ENCODE peak calls at places on chromosomes 1 and 21, in four cellular contexts. K is GM12865, U is GM06990, O is glutamatergic neuron. L is an unnamed sample.

GRCh38 chr21:37244506-37245083 is 22.5 kb downstream of the VPS26C start:
- DNase-seq in K (no peak), U (no peak), O (no peak), L (no peak)

GRCh38 chr21:31557956-31558838 is 101.3 kb upstream of the SOD1 start:
- DNase-seq in K (no peak), U (peak), O (peak), L (peak)

GRCh38 chr1:110262296-110262695 is 52.2 kb downstream of the KCNC4 start:
- DNase-seq in K (peak), U (no peak), O (no peak), L (no peak)

GRCh38 chr1:194476872-194477271 is 1290.5 kb upstream of the B3GALT2 start:
- DNase-seq in K (no peak), U (no peak), O (no peak), L (no peak)

GRCh38 chr1:231817813-231818212 is 191.2 kb downstream of the DISC1 start:
- DNase-seq in K (no peak), U (no peak), O (no peak), L (no peak)

GRCh38 chr1:165376041-165376810 is 19.7 kb upstream of the LMX1A start:
- DNase-seq in K (no peak), U (no peak), O (peak), L (peak)

GRCh38 chr1:198932351-198932991 is 293.6 kb downstream of the PTPRC start:
- DNase-seq in K (no peak), U (no peak), O (no peak), L (no peak)

GRCh38 chr1:167776151-167776550 is 54.4 kb downstream of the MPZL1 start:
- DNase-seq in K (no peak), U (no peak), O (no peak), L (no peak)

GRCh38 chr1:233326319-233326994 is 1.1 kb upstream of the MAP3K21 start:
- DNase-seq in K (no peak), U (no peak), O (no peak), L (no peak)

GRCh38 chr1:87428351-87428750 is 99.7 kb downstream of the LMO4 start:
- DNase-seq in K (no peak), U (no peak), O (no peak), L (no peak)

GRCh38 chr1:119159963-119160362 is 19.5 kb upstream of the WARS2 start:
- DNase-seq in K (no peak), U (no peak), O (no peak), L (no peak)

GRCh38 chr1:185776521-185776920 is 42.3 kb downstream of the HMCN1 start:
- DNase-seq in K (no peak), U (no peak), O (no peak), L (no peak)

GRCh38 chr1:12184008-12184681 is 17.4 kb downstream of the TNFRSF1B start:
- DNase-seq in K (no peak), U (no peak), O (no peak), L (peak)

GRCh38 chr1:30083800-30084464 is 639.5 kb downstream of the MATN1 start:
- DNase-seq in K (no peak), U (no peak), O (no peak), L (no peak)

DNA sequence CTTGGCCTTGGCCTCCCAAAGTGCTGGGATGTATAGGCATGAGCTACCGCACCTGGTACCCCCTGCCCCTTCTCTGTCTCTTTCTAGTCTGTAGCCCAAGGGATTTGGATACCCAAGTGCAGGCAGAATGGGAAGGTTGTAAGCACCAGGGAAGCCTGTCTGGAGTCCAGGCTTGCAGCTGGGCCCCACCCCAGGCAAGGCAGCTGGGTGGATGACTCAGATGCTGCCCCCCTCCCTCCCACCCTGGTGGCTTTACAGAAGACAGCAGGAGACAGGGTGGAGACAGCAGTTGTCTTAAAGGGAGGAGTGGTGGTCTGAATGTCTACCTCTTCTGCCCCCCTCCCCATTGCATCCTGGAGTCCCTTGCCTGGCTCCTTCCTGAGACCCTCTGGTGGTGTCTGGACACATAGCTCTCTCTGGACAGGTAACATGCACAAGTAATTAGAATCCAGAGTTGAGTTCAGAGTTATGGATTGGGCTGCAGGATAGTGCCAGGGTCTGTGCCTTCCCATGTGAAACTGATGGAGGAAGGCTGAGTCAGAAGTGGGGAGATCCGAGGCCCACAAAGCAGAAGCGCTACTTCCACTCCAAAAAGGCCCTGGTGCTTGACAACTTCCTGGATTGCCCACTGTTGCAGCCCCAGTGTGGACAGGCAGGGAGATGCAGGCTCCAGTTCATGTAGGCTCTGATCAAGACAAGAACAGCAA is 5.1 kb downstream of the LMNA start:
- DNase-seq in K (peak), U (peak), O (no peak), L (no peak)
- TF ChIP-seq CTCF in K (no peak), U (no peak), O (no peak), L (no peak)

GRCh38 chr1:70405780-70406416 is 5.2 kb upstream of the CTH start:
- DNase-seq in K (no peak), U (no peak), O (no peak), L (no peak)

GRCh38 chr1:70415882-70416281 is 4.8 kb downstream of the CTH start:
- DNase-seq in K (peak), U (peak), O (no peak), L (no peak)

GRCh38 chr1:70409136-70409535 is 1.9 kb upstream of the CTH start:
- DNase-seq in K (no peak), U (no peak), O (no peak), L (no peak)

GRCh38 chr1:70411360-70411844 is 334 bp downstream of the CTH start:
- DNase-seq in K (no peak), U (no peak), O (no peak), L (no peak)

DNA sequence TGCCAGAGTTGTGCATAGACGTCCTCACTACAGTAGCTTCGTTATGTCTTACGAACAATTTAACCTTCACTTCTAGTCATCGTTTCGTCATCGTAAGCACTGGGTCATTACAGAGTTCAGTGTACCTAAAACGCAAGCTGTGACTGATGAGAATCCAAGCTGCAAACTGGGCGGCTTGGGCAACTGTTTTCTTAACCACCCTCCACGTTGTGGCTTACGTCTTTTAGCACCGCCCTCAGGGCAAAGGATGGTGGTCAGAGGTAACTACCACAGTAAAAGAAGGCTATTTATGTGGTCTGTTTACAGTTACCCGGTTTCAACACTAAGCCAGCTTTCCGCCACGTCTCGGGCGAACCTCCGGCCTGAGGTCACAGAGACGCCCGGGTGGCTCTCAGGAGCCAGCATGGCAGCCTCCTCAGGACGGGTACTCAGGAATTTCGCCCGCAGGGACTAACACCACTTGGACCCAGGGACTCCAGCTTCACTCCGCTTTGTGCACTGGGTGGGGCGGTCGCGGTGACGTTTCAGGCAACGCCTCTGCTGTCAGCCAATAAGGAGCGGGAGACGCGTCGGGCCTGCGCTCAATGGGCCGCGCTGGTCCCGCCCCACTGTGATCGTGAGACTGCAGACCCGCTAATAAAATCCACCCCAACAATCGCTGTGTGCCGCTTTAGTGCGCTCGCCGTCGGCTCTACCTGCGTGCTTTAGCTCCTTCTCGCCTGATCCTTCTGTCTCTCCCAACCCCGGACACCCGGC is at the start of gene CTH:
- DNase-seq in K (peak), U (peak), O (peak), L (peak)
- TF ChIP-seq CTCF in K (no peak), U (no peak), O (no peak), L (no peak)

GRCh38 chr1:100671604-100672003 is 47.9 kb upstream of the VCAM1 start:
- DNase-seq in K (no peak), U (no peak), O (no peak), L (no peak)
- TF ChIP-seq CTCF in K (no peak), U (no peak), O (no peak), L (no peak)

GRCh38 chr1:159827549-159827948 is 876 bp downstream of the SLAMF8 start:
- DNase-seq in K (peak), U (no peak), O (no peak), L (no peak)

GRCh38 chr1:159828176-159828575 is 1.5 kb downstream of the SLAMF8 start:
- DNase-seq in K (no peak), U (no peak), O (no peak), L (no peak)

GRCh38 chr1:159830737-159831136 is 4.1 kb downstream of the SLAMF8 start:
- DNase-seq in K (no peak), U (no peak), O (no peak), L (no peak)

GRCh38 chr1:159829822-159830455 is 3.3 kb downstream of the SLAMF8 start:
- DNase-seq in K (no peak), U (no peak), O (no peak), L (no peak)

DNA sequence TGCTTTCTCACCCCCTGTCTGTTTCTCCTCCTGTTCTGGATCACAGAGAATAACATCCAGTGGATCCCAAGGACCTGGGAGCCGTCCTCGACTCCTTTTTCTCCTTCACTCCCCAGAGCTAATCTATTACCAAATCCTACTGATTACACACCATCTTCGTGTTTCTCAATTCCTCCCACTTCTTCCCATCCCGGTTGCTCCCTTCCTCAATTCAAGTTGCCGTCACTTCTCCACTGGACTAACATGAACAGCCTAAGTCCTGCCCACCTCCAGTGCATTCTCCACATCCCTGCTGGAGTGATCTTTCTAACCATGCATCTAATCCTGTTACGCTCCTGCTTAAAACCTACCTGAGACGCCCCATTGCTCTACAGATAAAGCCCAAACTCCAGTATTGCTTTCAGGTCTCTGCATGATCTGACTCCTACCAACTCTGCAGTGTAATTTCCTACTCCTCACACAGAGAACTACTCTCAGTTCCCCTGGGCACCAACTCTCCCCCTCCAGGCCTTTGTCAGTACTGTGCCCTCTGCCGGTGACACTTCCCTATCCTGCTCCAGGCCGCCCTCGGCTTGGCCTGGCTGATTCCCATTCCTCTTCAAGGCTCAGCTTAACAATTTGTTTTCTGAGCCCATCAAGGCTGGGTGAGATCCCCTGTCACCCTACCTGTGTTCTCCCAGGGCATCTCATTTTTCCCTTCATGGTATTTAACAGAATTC is 2.4 kb downstream of the SLAMF8 start:
- DNase-seq in K (peak), U (no peak), O (peak), L (peak)
- TF ChIP-seq CTCF in K (peak), U (peak), O (peak), L (peak)

GRCh38 chr1:43350976-43351375 is 7.8 kb upstream of the CDC20 start:
- DNase-seq in K (no peak), U (no peak), O (no peak), L (no peak)

GRCh38 chr1:43349594-43350306 is 9.0 kb upstream of the CDC20 start:
- DNase-seq in K (peak), U (no peak), O (no peak), L (no peak)

GRCh38 chr1:43346636-43347035 is 9.0 kb downstream of the MPL start:
- DNase-seq in K (no peak), U (no peak), O (no peak), L (no peak)

GRCh38 chr1:43348343-43348808 is 10.4 kb upstream of the CDC20 start:
- DNase-seq in K (no peak), U (no peak), O (no peak), L (no peak)

GRCh38 chr1:43348809-43349593 is 9.8 kb upstream of the CDC20 start:
- DNase-seq in K (peak), U (no peak), O (peak), L (peak)
- TF ChIP-seq CTCF in K (no peak), U (no peak), O (peak), L (no peak)

GRCh38 chr21:39388038-39388810 is 39.3 kb upstream of the HMGN1 start:
- DNase-seq in K (peak), U (peak), O (peak), L (peak)

GRCh38 chr21:39386899-39387298 is 38.0 kb upstream of the HMGN1 start:
- DNase-seq in K (no peak), U (no peak), O (no peak), L (no peak)

GRCh38 chr21:39390212-39390765 is 41.4 kb upstream of the HMGN1 start:
- DNase-seq in K (no peak), U (no peak), O (peak), L (no peak)

GRCh38 chr21:39387461-39388037 is 38.7 kb upstream of the HMGN1 start:
- DNase-seq in K (peak), U (peak), O (peak), L (peak)

DNA sequence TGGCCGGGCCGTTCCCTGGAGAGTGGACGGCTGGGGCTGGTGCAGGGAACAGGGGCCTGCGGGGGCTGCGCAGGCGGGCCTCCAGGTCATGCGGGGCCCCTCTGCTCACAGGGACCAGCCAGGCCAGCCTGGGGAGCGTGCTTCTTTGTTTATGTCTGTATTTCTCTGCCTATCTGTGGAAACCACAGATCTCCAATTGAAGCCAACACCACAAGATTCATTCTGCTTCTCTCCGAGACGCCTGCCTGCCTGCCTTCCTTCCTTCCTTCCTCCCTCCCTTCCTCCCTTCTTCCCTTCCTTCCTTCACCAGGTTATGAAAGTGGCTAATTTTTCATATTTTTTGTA is 39.9 kb upstream of the HMGN1 start:
- DNase-seq in K (no peak), U (no peak), O (no peak), L (no peak)
- TF ChIP-seq CTCF in K (no peak), U (no peak), O (no peak), L (no peak)

GRCh38 chr1:44237721-44238457 is 24.6 kb downstream of the DMAP1 start:
- DNase-seq in K (peak), U (peak), O (peak), L (peak)
- TF ChIP-seq CTCF in K (peak), U (peak), O (peak), L (peak)

DNA sequence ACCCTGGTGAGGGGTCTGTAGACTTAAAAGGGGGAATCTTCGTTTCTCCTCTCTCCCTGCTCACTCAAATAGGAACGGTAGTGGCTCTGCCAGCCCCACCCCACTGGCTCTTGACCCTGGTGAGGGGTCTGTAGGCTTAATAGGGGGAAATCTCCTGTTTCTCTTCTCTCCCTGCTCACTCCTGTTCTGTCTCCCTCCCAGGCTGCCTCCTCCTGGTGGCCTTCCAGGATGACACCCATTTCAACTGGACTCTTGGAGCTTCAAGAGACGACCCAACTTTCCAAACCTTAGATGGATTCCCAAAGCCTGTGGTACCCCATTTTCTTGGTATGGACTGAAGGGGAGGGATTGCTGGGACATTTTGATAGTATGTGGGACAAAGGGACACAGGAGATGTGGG is 1.4 kb upstream of the EPHB2 start:
- DNase-seq in K (no peak), U (no peak), O (peak), L (peak)
- TF ChIP-seq CTCF in K (peak), U (no peak), O (peak), L (peak)